ENCODE peak calls at places on chromosomes 13 and 19, in seven cellular contexts. Z is transverse colon, C is fibroblast of the aortic adventitia, S is HCT116, K is cardiac fibroblast, D is upper lobe of right lung, F is left lung. A is an unnamed sample.

GRCh38 chr19:21593934-21594844 is 88.8 kb downstream of the ZNF429 start:
- DNase-seq in Z (no peak), S (no peak), C (no peak), F (no peak), K (no peak), D (no peak), A (no peak)

GRCh38 chr13:43110036-43110435 is 86.7 kb downstream of the DNAJC15 start:
- DNase-seq in S (no peak), K (no peak), D (no peak), F (no peak), C (no peak), Z (no peak), A (no peak)

GRCh38 chr19:6963937-6964336 is 57.3 kb downstream of the MBD3L2B start:
- DNase-seq in F (no peak), C (no peak), S (peak), D (no peak), Z (no peak), K (no peak), A (no peak)

GRCh38 chr13:48942131-48942530 is 33.6 kb upstream of the FNDC3A start:
- DNase-seq in D (no peak), S (no peak), K (peak), C (peak), Z (no peak), F (no peak), A (peak)

GRCh38 chr19:15199652-15200574 is 882 bp downstream of the NOTCH3 start:
- DNase-seq in K (peak), F (peak), C (no peak), S (no peak), Z (no peak), D (no peak), A (no peak)

GRCh38 chr13:100363351-100363750 is 225.2 kb downstream of the GGACT start:
- DNase-seq in F (no peak), C (peak), K (peak), S (peak), D (no peak), Z (no peak), A (peak)

GRCh38 chr19:39830406-39830805 is 3.6 kb downstream of the DYRK1B start:
- DNase-seq in S (no peak), Z (no peak), K (no peak), F (no peak), C (no peak), D (no peak), A (no peak)

GRCh38 chr19:33292595-33293254 is 9.6 kb downstream of the CEBPA start:
- DNase-seq in Z (peak), F (peak), K (no peak), C (no peak), D (peak), S (no peak), A (no peak)

GRCh38 chr13:112079696-112080095 is 12.7 kb downstream of the SOX1 start:
- DNase-seq in K (peak), F (no peak), S (no peak), C (no peak), Z (no peak), D (no peak), A (no peak)

GRCh38 chr13:95201814-95202521 is 99.3 kb downstream of the ABCC4 start:
- DNase-seq in Z (no peak), K (peak), D (no peak), C (peak), S (no peak), F (no peak), A (no peak)

GRCh38 chr13:111368091-111368490 is 47.6 kb downstream of the TEX29 start:
- DNase-seq in K (no peak), S (no peak), Z (no peak), C (no peak), D (no peak), F (no peak), A (no peak)

GRCh38 chr19:21604941-21605548 is 99.6 kb downstream of the ZNF429 start:
- DNase-seq in F (no peak), K (peak), D (no peak), S (no peak), Z (no peak), C (no peak), A (no peak)

GRCh38 chr19:37551123-37551993 is 43.2 kb downstream of the ZNF571 start:
- DNase-seq in Z (peak), F (peak), C (peak), S (no peak), K (peak), D (no peak), A (no peak)

GRCh38 chr13:50079278-50080157 is 64.3 kb downstream of the KCNRG start:
- DNase-seq in C (peak), Z (no peak), K (no peak), D (no peak), F (no peak), S (no peak), A (no peak)

GRCh38 chr13:67844544-67844943 is 614.4 kb upstream of the PCDH9 start:
- DNase-seq in S (no peak), C (no peak), Z (no peak), F (no peak), D (no peak), K (no peak), A (no peak)

GRCh38 chr19:11465605-11466004 is 15.2 kb downstream of the ELAVL3 start:
- DNase-seq in S (no peak), D (no peak), F (no peak), K (no peak), C (no peak), Z (no peak), A (no peak)

GRCh38 chr19:53961523-53962345 is 1.0 kb upstream of the CACNG8 start:
- DNase-seq in Z (no peak), C (peak), F (no peak), D (no peak), S (no peak), K (peak), A (no peak)

GRCh38 chr13:50574731-50575130 is 268.8 kb downstream of the DLEU7 start:
- DNase-seq in C (peak), K (peak), S (no peak), D (no peak), Z (no peak), F (no peak), A (peak)

GRCh38 chr13:72804301-72804700 is 22.4 kb downstream of the PIBF1 start:
- DNase-seq in K (no peak), F (no peak), C (no peak), S (no peak), D (no peak), Z (no peak), A (no peak)

GRCh38 chr13:30908416-30908980 is 2.4 kb downstream of the MEDAG start:
- DNase-seq in F (no peak), S (no peak), D (no peak), K (peak), C (peak), Z (no peak), A (no peak)

GRCh38 chr13:111908391-111908790 is 158.6 kb upstream of the SOX1 start:
- DNase-seq in F (no peak), C (no peak), S (no peak), Z (no peak), D (no peak), K (no peak), A (no peak)

DNA sequence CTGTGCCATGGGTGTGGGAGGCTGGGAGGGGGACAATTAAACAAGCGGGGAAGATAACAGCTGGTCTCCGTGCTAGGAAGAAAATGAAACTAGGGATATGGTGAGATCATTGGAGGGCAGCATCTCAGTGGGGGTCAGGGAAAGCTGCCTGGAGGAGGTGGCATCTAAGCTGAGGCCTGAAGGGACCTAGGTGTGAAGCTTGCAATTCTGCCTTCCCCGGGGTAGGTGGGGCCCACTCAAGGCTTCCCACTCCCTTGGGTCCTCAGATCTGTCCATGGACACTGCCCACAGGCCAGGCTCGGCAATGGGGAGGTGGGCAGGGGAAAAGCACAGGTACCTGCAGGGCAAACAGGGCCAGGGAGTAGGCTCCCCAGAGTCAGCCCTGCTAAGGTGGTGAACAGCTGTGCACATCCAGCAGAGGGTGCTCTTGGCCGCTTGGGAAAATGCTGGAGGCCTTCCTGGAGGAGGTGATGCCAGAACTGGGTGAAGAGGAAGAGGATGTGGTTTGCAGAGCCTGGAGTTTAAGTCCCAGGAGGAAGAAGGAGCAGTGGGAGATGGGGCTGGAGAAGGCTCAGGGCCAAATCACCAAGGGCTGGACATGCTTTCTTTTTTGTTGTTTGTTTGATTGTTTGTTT is 25.7 kb upstream of the CCNE1 start:
- DNase-seq in D (no peak), Z (no peak), C (no peak), F (peak), S (peak), K (no peak), A (no peak)
- TF ChIP-seq CTCF in D (no peak), Z (no peak), C (no peak), F (no peak), S (peak), K (peak), A (peak)

GRCh38 chr19:42275517-42275916 is 6.5 kb downstream of the CIC start:
- DNase-seq in F (no peak), C (no peak), Z (no peak), K (no peak), D (no peak), S (no peak), A (no peak)

GRCh38 chr19:42276284-42276683 is 7.2 kb downstream of the CIC start:
- DNase-seq in D (no peak), Z (no peak), K (no peak), S (no peak), C (no peak), F (no peak), A (no peak)

GRCh38 chr19:42274065-42274682 is 5.1 kb downstream of the CIC start:
- DNase-seq in Z (no peak), S (no peak), F (no peak), K (no peak), C (no peak), D (no peak), A (no peak)

GRCh38 chr19:42273407-42274064 is 4.5 kb downstream of the CIC start:
- DNase-seq in F (peak), K (no peak), D (peak), C (no peak), S (no peak), Z (no peak), A (no peak)

DNA sequence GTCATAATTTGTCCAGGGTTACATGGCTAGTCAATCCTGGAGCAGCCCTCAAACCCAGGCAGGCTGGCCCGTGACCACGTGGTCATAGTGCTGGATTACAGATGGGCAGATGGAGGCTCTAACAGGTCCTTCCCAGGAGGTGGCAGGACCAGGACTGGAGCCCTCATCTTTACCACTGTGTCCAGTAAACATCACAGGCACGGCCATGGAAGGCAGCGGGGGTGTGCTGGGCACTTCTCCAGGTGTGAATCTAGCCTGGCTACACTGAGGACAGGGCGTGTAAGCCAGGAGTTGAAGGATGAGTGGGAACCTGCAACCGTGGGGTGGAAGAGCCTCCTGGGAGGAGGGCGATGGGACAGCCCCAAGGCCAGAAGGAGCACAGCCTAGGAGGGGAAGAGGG is 6.1 kb downstream of the CIC start:
- DNase-seq in F (no peak), C (no peak), D (no peak), Z (no peak), K (no peak), S (no peak), A (no peak)
- H3K4me3 ChIP-seq in F (no peak), C (peak), D (no peak), Z (no peak), K (no peak), S (no peak), A (no peak)

GRCh38 chr19:19064098-19064722 is 416 bp downstream of the SLC25A42 start:
- DNase-seq in Z (peak), D (no peak), S (no peak), F (no peak), K (no peak), C (no peak), A (no peak)
- TF ChIP-seq CTCF in Z (no peak), D (peak), S (no peak), F (peak), K (peak), C (peak), A (peak)

DNA sequence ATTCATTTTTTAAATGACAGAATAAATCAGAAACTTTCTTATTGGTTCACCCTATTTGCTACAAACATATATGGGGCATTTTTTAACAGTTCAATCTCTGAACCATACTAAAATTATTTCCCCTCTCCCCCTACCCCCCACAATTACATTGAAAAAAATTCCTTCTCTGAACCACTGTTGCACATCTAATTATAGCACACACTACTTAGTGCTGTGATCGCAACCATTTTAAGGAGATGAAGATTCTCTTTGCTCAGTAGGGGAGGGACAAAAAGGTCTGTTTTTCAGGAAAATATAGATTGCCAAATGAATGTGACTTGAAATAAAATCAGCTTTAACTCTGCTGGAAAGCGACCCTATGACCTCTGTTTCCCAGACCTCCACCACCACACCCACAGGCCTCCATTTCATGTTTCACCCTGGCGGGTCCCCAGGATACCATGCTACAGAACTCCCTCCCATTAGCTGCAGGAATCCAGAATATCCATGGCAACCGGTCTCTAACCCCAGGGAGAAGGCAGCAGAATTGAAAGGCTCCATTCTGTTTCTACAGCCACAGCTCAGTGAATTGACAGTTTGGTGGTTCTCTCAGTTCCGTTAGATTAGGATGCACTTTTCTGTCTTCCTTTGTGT is 286.4 kb downstream of the TBC1D4 start:
- DNase-seq in K (peak), Z (no peak), S (no peak), D (no peak), C (no peak), F (no peak), A (no peak)
- H3K4me3 ChIP-seq in K (no peak), Z (no peak), S (no peak), D (no peak), C (no peak), F (no peak), A (no peak)

GRCh38 chr19:36125557-36125956 is 10.3 kb downstream of the TBCB start:
- DNase-seq in F (no peak), S (no peak), C (no peak), K (no peak), D (no peak), Z (no peak), A (no peak)

DNA sequence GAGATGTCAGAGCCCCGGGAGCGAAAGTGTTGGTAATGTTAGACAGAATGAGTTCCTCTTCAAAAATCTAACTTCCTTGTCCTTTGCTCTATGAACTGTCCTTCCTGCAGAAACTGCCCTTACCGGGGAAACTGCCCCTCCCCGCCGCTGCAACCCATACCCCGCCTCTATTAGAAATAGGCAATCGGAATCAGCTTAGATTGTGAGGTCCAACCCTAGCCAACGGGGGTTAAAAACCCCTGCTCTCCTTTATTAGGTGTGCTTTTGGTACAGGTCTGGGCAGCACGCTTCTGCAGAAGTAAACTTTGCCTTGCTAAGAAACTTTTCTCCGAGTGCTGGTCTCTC is 11.5 kb upstream of the CAPNS1 start:
- DNase-seq in K (no peak), C (no peak), F (no peak), S (no peak), Z (peak), D (no peak), A (no peak)
- TF ChIP-seq CTCF in K (no peak), C (no peak), F (no peak), S (no peak), Z (no peak), D (no peak), A (no peak)

DNA sequence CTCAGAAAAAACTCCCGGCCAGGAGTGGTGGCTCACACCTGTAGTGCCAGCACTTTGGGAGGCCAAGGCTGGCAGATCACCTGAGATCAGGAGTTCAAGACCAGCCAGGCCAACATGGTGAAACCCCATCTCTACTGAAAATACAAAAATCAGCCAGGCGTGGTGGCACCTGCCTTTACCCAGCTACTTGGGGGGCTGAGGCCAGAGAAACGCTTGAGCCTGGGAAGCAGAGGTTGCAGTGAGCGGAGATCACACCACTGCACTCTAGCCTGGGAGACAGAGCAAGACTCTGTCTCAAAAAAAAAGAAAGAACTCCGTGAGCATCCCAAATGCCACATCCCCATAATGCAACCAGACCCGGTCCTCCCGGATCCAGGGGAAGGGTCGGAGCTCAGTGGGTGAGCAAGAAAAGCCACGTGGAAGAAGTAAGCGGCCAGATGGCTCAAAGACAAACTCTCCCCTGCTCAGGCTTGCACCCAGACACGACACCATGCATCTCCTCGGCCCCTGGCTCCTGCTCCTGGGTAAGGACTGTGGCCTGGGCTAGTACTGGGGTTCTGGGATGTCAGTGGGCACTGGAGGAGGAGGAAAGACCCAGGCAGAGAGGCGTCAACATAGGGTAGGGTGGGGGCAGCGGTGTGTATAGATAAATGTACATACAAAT is 2.7 kb downstream of the CD22 start:
- DNase-seq in Z (no peak), D (no peak), C (no peak), F (peak), S (no peak), K (no peak), A (no peak)
- H3K4me3 ChIP-seq in Z (no peak), D (no peak), C (no peak), F (no peak), S (no peak), K (no peak), A (no peak)